ENCODE peak calls at places on chromosome 9, in seven cellular contexts. E, M, X, U, F, K and J are unnamed samples.

GRCh38 chr9:88319936-88320747 is 68.1 kb upstream of the SPIN1 start:
- DNase-seq in M (peak; percentile 11), F (peak; percentile 28), U (no peak), X (no peak), K (no peak), E (no peak), J (no peak)

GRCh38 chr9:83259558-83259957 is 196.6 kb upstream of the RASEF start:
- DNase-seq in K (no peak), M (no peak), F (no peak), X (no peak), E (no peak), U (no peak), J (no peak)

GRCh38 chr9:78026947-78027346 is 4.7 kb downstream of the GNAQ start:
- DNase-seq in F (no peak), K (no peak), U (no peak), M (no peak), E (no peak), X (no peak), J (no peak)

GRCh38 chr9:93682155-93682968 is 106.0 kb downstream of the PHF2 start:
- DNase-seq in M (peak; percentile 60), U (peak; percentile 86), F (peak; percentile 55), X (peak; percentile 79), K (peak; percentile 77), E (peak; percentile 82), J (peak; percentile 81)

GRCh38 chr9:84669293-84670105 is at the start of gene NTRK2:
- DNase-seq in M (no peak), F (no peak), X (peak; percentile 53), E (peak; percentile 84), U (peak; percentile 56), K (no peak), J (peak; percentile 66)

GRCh38 chr9:98961513-98962180 is 17.9 kb downstream of the COL15A1 start:
- DNase-seq in K (no peak), F (no peak), U (no peak), E (no peak), X (no peak), M (no peak), J (no peak)

GRCh38 chr9:14251146-14252071 is 62.5 kb downstream of the NFIB start:
- DNase-seq in X (no peak), F (peak; percentile 28), M (peak; percentile 92), U (no peak), E (peak; percentile 78), K (peak; percentile 95), J (no peak)

GRCh38 chr9:36091028-36091953 is 45.2 kb upstream of the GLIPR2 start:
- DNase-seq in F (peak; percentile 37), U (no peak), X (no peak), K (peak; percentile 57), M (peak; percentile 56), E (no peak), J (no peak)

GRCh38 chr9:15280647-15281046 is 26.4 kb downstream of the TTC39B start:
- DNase-seq in E (no peak), M (no peak), U (no peak), K (no peak), X (no peak), F (no peak), J (no peak)

GRCh38 chr9:23768861-23769260 is 57.2 kb downstream of the ELAVL2 start:
- DNase-seq in E (no peak), K (no peak), M (no peak), U (no peak), X (no peak), F (no peak), J (no peak)

GRCh38 chr9:93859431-93860215 is 95.5 kb downstream of the BARX1 start:
- DNase-seq in F (no peak), U (no peak), M (no peak), K (no peak), E (no peak), X (peak; percentile 10), J (no peak)

GRCh38 chr9:82934949-82935348 is 128.0 kb downstream of the RASEF start:
- DNase-seq in X (no peak), E (no peak), M (peak; percentile 87), F (peak; percentile 39), K (no peak), U (no peak), J (no peak)

GRCh38 chr9:20729545-20729944 is 45.5 kb downstream of the FOCAD start:
- DNase-seq in M (peak; percentile 32), X (no peak), F (no peak), K (no peak), U (no peak), E (no peak), J (no peak)

GRCh38 chr9:117704024-117704575 is at the start of gene TLR4:
- DNase-seq in F (peak; percentile 79), X (peak; percentile 48), U (no peak), K (peak; percentile 54), E (peak; percentile 82), M (peak; percentile 2), J (peak; percentile 21)

GRCh38 chr9:131805803-131806202 is 65.9 kb upstream of the RAPGEF1 start:
- DNase-seq in E (peak; percentile 11), F (no peak), U (no peak), K (no peak), X (no peak), M (no peak), J (no peak)

GRCh38 chr9:1051286-1052118 is 1.3 kb downstream of the DMRT2 start:
- DNase-seq in K (peak; percentile 38), U (peak; percentile 53), M (no peak), E (peak; percentile 76), X (no peak), F (no peak), J (no peak)
- TF ChIP-seq CTCF in K (no peak), U (peak; percentile 18), M (no peak), E (no peak), X (no peak), F (no peak), J (peak; percentile 9)

GRCh38 chr9:127206666-127207065 is 57.9 kb upstream of the GARNL3 start:
- DNase-seq in F (no peak), M (no peak), U (no peak), E (no peak), X (no peak), K (no peak), J (no peak)

GRCh38 chr9:127205952-127206351 is 58.6 kb upstream of the GARNL3 start:
- DNase-seq in K (no peak), X (no peak), U (no peak), M (no peak), E (no peak), F (no peak), J (no peak)

GRCh38 chr9:127203501-127204327 is 60.9 kb upstream of the GARNL3 start:
- DNase-seq in E (peak; percentile 45), F (no peak), X (no peak), K (no peak), U (no peak), M (no peak), J (no peak)

GRCh38 chr9:127202461-127203139 is 62.0 kb upstream of the GARNL3 start:
- DNase-seq in U (no peak), E (peak; percentile 52), M (no peak), F (no peak), K (no peak), X (no peak), J (no peak)

DNA sequence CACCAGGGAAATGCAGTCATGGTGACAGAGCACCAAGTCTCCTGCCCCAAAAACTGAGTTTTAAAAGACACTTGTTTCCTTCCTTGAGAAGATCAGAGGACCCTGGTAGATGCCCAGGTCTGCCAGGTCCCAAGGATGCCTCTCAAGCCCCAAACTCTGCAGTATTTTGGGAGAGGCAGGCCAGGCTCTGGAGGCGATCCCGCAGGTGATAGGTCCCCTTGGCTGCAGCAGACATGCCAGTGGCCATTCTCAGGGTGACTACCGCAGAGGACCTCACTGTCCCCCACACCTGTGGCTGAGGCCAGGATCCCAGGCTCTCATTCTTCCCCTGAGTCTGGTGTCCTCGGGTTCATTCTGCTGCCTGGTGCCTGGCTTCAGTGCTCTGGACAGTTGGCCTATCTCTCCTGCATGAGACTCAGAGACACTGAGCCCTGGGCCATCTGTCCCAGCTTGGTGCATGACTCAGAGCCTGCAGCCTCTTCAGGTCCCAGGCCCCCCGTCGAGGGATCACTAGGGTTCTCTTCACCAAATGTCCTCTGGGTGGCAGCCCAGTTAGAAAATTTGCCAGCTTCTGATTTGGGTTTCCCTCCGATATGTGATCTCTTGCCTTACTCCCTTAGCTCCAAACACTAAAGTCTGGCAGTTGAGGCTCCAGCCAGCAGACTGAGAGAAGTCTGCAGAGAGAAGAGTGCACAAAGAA is 59.7 kb upstream of the GARNL3 start:
- DNase-seq in U (no peak), M (peak; percentile 33), X (no peak), F (peak; percentile 36), K (no peak), E (peak; percentile 69), J (no peak)
- TF ChIP-seq CTCF in U (peak; percentile 33), M (no peak), X (no peak), F (peak; percentile 21), K (no peak), E (no peak), J (no peak)

GRCh38 chr9:121620777-121621437 is 30.5 kb upstream of the DAB2IP start:
- DNase-seq in X (peak; percentile 50), E (no peak), F (peak; percentile 29), U (peak; percentile 60), M (no peak), K (no peak), J (peak; percentile 48)
- TF ChIP-seq CTCF in X (peak; percentile 40), E (peak; percentile 24), F (peak; percentile 60), U (no peak), M (peak; percentile 60), K (no peak), J (peak; percentile 30)

GRCh38 chr9:137665226-137665625 is 46.4 kb downstream of the EHMT1 start:
- DNase-seq in F (no peak), X (no peak), E (no peak), U (no peak), K (no peak), M (no peak), J (no peak)

GRCh38 chr9:137664676-137665075 is 45.9 kb downstream of the EHMT1 start:
- DNase-seq in M (peak; percentile 59), F (peak; percentile 57), K (peak; percentile 43), U (no peak), E (no peak), X (no peak), J (no peak)

GRCh38 chr9:137666505-137666809 is 47.7 kb downstream of the EHMT1 start:
- DNase-seq in E (no peak), U (no peak), K (no peak), X (no peak), M (no peak), F (no peak), J (no peak)

GRCh38 chr9:137666950-137667670 is 48.3 kb downstream of the EHMT1 start:
- DNase-seq in M (no peak), F (no peak), E (no peak), X (no peak), U (no peak), K (peak; percentile 48), J (no peak)

DNA sequence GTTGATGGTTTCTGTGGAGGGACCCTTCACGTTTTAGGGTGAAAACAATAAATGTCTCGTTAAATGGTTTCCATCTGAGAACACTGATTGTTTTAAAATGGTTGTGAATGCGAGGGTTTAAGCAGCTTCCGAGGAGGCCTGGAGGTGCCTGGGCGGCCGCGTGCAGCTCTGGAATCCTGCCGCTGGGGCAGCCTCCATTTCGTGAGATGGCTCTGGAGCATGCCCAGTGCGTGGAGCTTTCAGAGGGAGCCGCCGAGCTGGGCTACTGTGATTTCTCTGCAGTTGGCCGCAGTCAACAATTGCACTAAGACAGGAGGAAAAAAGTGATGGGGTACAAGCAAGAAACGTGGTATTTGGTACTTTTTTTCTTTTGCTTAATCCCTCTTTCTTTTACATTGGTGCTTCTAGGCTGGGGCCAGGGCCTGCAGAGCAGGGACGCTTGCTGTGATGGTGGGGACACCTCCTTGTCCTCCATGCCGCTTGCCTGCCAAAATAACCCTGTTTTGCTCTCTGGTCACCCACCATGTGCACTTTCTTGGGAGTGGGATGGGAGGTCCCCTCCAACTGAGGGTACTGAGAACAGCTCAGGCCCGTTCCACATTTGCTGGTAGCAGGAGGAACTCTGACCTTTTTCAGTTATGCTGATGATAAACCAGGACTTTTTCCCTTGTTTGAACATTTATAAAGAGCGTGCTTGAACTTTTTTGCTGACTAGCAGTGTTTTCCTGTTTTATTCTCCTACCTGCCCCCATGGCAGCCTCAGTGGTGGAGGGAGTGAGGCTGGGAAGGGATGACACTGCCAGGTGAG is 47.1 kb downstream of the EHMT1 start:
- DNase-seq in E (peak; percentile 75), M (no peak), X (no peak), U (no peak), F (peak; percentile 59), K (no peak), J (no peak)
- TF ChIP-seq CTCF in E (no peak), M (no peak), X (no peak), U (no peak), F (peak; percentile 54), K (no peak), J (no peak)